ENCODE peak calls at places on chromosomes 2 and 18, in four cellular contexts. One of them, this sample, is unnamed.

GRCh38 chr18:58525517-58525916 is 103.4 kb downstream of the ALPK2 start:
- DNase-seq in IMR-90: peak
- DNase-seq in K562: no peak
- DNase-seq in GM12878: peak
- DNase-seq in this sample: no peak

GRCh38 chr2:238389985-238390682 is 36.6 kb upstream of the ASB1 start:
- DNase-seq in GM12878: no peak
- DNase-seq in IMR-90: peak
- DNase-seq in K562: no peak
- DNase-seq in this sample: no peak

GRCh38 chr2:204495381-204495780 is 49.9 kb upstream of the PARD3B start:
- DNase-seq in K562: no peak
- DNase-seq in IMR-90: no peak
- DNase-seq in GM12878: no peak
- DNase-seq in this sample: no peak

GRCh38 chr18:12599543-12599942 is 58.4 kb downstream of the SPIRE1 start:
- DNase-seq in GM12878: no peak
- DNase-seq in IMR-90: no peak
- DNase-seq in K562: no peak
- DNase-seq in this sample: no peak

GRCh38 chr2:24313744-24314632 is 46.3 kb downstream of the ITSN2 start:
- DNase-seq in K562: no peak
- DNase-seq in GM12878: no peak
- DNase-seq in IMR-90: peak
- DNase-seq in this sample: no peak

GRCh38 chr2:176461098-176461497 is 191.9 kb downstream of the MTX2 start:
- DNase-seq in K562: no peak
- DNase-seq in GM12878: no peak
- DNase-seq in IMR-90: peak
- DNase-seq in this sample: no peak

GRCh38 chr18:46531472-46531871 is 125.5 kb downstream of the LOXHD1 start:
- DNase-seq in GM12878: no peak
- DNase-seq in IMR-90: no peak
- DNase-seq in K562: no peak
- DNase-seq in this sample: no peak

GRCh38 chr2:36902385-36903120 is 63.8 kb downstream of the STRN start:
- DNase-seq in GM12878: no peak
- DNase-seq in IMR-90: no peak
- DNase-seq in K562: no peak
- DNase-seq in this sample: no peak

GRCh38 chr18:25831226-25831828 is 259.1 kb downstream of the SS18 start:
- DNase-seq in GM12878: no peak
- DNase-seq in IMR-90: no peak
- DNase-seq in K562: no peak
- DNase-seq in this sample: no peak

GRCh38 chr2:74420006-74420405 is 1.4 kb downstream of the C2orf81 start:
- DNase-seq in K562: no peak
- DNase-seq in GM12878: no peak
- DNase-seq in IMR-90: no peak
- DNase-seq in this sample: no peak

GRCh38 chr2:48343571-48344440 is 186.1 kb upstream of the STON1 start:
- DNase-seq in GM12878: no peak
- DNase-seq in IMR-90: peak
- DNase-seq in K562: no peak
- DNase-seq in this sample: no peak

GRCh38 chr2:34652636-34653035 is 1053.5 kb upstream of the FAM98A start:
- DNase-seq in K562: no peak
- DNase-seq in IMR-90: no peak
- DNase-seq in GM12878: no peak
- DNase-seq in this sample: no peak

GRCh38 chr2:10407841-10408648 is 40.1 kb downstream of the ODC1 start:
- DNase-seq in GM12878: peak
- DNase-seq in K562: peak
- DNase-seq in IMR-90: peak
- DNase-seq in this sample: no peak

GRCh38 chr2:183292028-183292427 is 167.8 kb downstream of the NUP35 start:
- DNase-seq in IMR-90: no peak
- DNase-seq in GM12878: no peak
- DNase-seq in K562: no peak
- DNase-seq in this sample: no peak

DNA sequence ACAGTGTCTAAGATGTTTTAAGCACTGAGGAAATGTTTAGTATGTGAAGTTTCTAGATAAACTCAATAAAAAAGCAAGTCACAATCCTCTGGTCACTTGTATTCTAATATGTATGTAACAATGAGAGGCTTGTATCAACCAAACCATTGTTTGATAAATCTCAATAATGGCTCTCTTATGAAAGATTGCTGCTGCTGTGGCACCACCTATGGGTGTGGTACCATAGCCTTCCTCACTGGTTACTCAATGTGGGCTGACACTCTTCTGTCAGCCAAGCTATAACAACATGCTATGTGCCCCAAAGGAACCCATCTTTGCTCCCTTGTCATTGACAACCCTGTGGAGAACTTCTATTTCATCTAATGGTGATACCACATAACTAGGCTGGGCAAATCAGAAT is 12.6 kb upstream of the RAB1A start:
- DNase-seq in K562: no peak
- DNase-seq in IMR-90: no peak
- DNase-seq in GM12878: no peak
- DNase-seq in this sample: no peak
- TF ChIP-seq CHD1 in K562: no peak
- TF ChIP-seq CHD1 in IMR-90: no peak
- TF ChIP-seq CHD1 in GM12878: no peak
- TF ChIP-seq CHD1 in this sample: no peak

DNA sequence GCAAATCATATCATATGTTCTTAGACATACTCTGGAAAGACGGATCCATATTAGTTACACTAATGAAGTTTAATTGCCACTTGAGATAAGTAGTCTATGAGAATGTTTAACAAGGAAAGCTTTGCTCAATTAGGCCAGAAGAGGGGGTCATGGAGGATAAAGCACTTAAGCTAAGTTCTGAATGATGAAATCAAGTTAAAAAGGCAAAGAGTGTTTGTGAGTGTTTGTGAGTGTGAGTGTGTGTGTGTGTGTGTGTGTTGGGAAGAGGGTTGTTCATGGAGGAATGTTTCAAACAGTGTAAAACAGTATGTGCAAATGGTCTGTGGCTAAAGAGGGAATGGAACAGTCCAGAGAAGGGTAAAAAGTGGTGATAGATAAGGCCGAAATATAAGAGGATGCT is 360.9 kb downstream of the ERBB4 start:
- DNase-seq in K562: no peak
- DNase-seq in IMR-90: peak
- DNase-seq in GM12878: no peak
- DNase-seq in this sample: no peak
- TF ChIP-seq CHD1 in K562: no peak
- TF ChIP-seq CHD1 in IMR-90: no peak
- TF ChIP-seq CHD1 in GM12878: no peak
- TF ChIP-seq CHD1 in this sample: no peak

DNA sequence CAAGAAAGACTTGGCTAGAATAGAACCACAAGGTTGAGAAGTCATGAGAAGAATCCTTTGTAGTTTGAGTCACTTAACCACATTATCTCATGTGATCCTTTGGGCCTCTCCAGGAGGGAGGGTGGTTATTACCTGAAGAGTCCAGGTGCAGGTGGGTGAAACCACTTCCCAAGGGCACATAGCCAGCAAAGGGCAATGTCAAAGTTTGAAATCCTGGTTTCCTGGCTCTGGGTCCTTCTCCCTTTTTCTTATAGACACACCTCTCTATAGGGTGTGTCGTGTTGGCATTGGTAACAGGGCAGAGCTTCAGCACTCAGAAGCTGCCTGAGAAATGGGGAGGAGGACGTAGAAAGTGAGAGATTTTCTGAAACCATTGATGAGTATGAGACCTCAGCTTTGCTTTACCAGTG is 137.9 kb downstream of the MGAT5 start:
- DNase-seq in IMR-90: peak
- DNase-seq in GM12878: peak
- DNase-seq in K562: no peak
- DNase-seq in this sample: no peak
- TF ChIP-seq CHD1 in IMR-90: no peak
- TF ChIP-seq CHD1 in GM12878: no peak
- TF ChIP-seq CHD1 in K562: no peak
- TF ChIP-seq CHD1 in this sample: no peak

GRCh38 chr2:122627388-122627787 is 871.9 kb downstream of the TSN start:
- DNase-seq in K562: no peak
- DNase-seq in GM12878: no peak
- DNase-seq in IMR-90: no peak
- DNase-seq in this sample: no peak
- TF ChIP-seq CHD1 in K562: no peak
- TF ChIP-seq CHD1 in GM12878: no peak
- TF ChIP-seq CHD1 in IMR-90: no peak
- TF ChIP-seq CHD1 in this sample: no peak

GRCh38 chr2:1641498-1641897 is 102.8 kb downstream of the PXDN start:
- DNase-seq in K562: no peak
- DNase-seq in GM12878: no peak
- DNase-seq in IMR-90: no peak
- DNase-seq in this sample: no peak
- TF ChIP-seq CHD1 in K562: no peak
- TF ChIP-seq CHD1 in GM12878: no peak
- TF ChIP-seq CHD1 in IMR-90: no peak
- TF ChIP-seq CHD1 in this sample: no peak

GRCh38 chr2:15939854-15940660 is at the start of gene MYCN:
- DNase-seq in IMR-90: no peak
- DNase-seq in K562: no peak
- DNase-seq in GM12878: no peak
- DNase-seq in this sample: peak
- TF ChIP-seq CHD1 in IMR-90: no peak
- TF ChIP-seq CHD1 in K562: no peak
- TF ChIP-seq CHD1 in GM12878: no peak
- TF ChIP-seq CHD1 in this sample: no peak

GRCh38 chr2:28956415-28956826 is 24.7 kb upstream of the TOGARAM2 start:
- DNase-seq in GM12878: no peak
- DNase-seq in K562: peak
- DNase-seq in IMR-90: no peak
- DNase-seq in this sample: peak

GRCh38 chr2:28960401-28960800 is 20.7 kb upstream of the TOGARAM2 start:
- DNase-seq in K562: no peak
- DNase-seq in GM12878: no peak
- DNase-seq in IMR-90: no peak
- DNase-seq in this sample: no peak

GRCh38 chr2:28956890-28957289 is 24.2 kb upstream of the TOGARAM2 start:
- DNase-seq in IMR-90: no peak
- DNase-seq in K562: no peak
- DNase-seq in GM12878: no peak
- DNase-seq in this sample: peak

GRCh38 chr2:28955492-28955891 is 25.6 kb upstream of the TOGARAM2 start:
- DNase-seq in GM12878: no peak
- DNase-seq in K562: no peak
- DNase-seq in IMR-90: no peak
- DNase-seq in this sample: no peak

DNA sequence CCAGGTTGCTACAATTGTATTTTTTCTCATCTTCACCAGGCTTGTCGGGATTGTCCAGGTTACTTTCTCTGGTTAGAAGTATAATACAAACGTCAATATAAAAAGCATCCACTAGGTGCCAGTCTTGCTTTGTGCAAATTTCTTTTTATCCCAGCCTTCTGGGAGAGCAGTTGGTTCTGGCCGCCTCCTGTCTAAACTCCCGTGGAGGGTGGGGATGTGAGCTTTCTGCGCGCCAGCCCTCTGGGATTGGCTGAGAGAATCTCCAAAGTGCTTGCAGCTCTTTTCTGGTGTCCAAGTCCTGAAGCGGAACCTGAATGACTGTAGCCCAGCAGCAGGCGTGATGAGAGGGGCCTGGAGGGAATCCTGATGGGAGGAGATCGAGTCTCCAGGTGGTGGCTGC is 22.4 kb upstream of the TOGARAM2 start:
- DNase-seq in K562: peak
- DNase-seq in IMR-90: peak
- DNase-seq in GM12878: peak
- DNase-seq in this sample: peak
- TF ChIP-seq CHD1 in K562: no peak
- TF ChIP-seq CHD1 in IMR-90: no peak
- TF ChIP-seq CHD1 in GM12878: no peak
- TF ChIP-seq CHD1 in this sample: no peak

GRCh38 chr2:229273384-229274338 is 2.6 kb upstream of the PID1 start:
- DNase-seq in K562: peak
- DNase-seq in IMR-90: peak
- DNase-seq in GM12878: peak
- DNase-seq in this sample: peak
- TF ChIP-seq CHD1 in K562: no peak
- TF ChIP-seq CHD1 in IMR-90: no peak
- TF ChIP-seq CHD1 in GM12878: no peak
- TF ChIP-seq CHD1 in this sample: no peak

GRCh38 chr2:30349691-30350090 is 97.4 kb upstream of the LCLAT1 start:
- DNase-seq in IMR-90: no peak
- DNase-seq in GM12878: no peak
- DNase-seq in K562: no peak
- DNase-seq in this sample: no peak
- TF ChIP-seq CHD1 in IMR-90: no peak
- TF ChIP-seq CHD1 in GM12878: no peak
- TF ChIP-seq CHD1 in K562: no peak
- TF ChIP-seq CHD1 in this sample: no peak

This sample was measured in H1.